ENCODE peak calls at places on chromosomes 2 and 18, in ten cellular contexts. One of them, this sample, is unnamed.

GRCh38 chr2:133266926-133267590 is 301.2 kb downstream of the NCKAP5 start:
- DNase-seq in OCI-LY7: no peak
- DNase-seq in A549: peak; percentile 51
- DNase-seq in tibial artery: no peak
- DNase-seq in lower lobe of right lung: no peak
- DNase-seq in dorsolateral prefrontal cortex: no peak
- DNase-seq in bronchial epithelial cell: no peak
- DNase-seq in foreskin fibroblast: no peak
- DNase-seq in AG09309: no peak
- DNase-seq in cardiac muscle cell: peak; percentile 3
- DNase-seq in this sample: no peak

GRCh38 chr2:9333591-9334171 is 89.6 kb downstream of the ITGB1BP1 start:
- DNase-seq in OCI-LY7: peak; percentile 51
- DNase-seq in tibial artery: peak; percentile 70
- DNase-seq in A549: peak; percentile 83
- DNase-seq in cardiac muscle cell: peak; percentile 77
- DNase-seq in bronchial epithelial cell: peak; percentile 83
- DNase-seq in AG09309: peak; percentile 59
- DNase-seq in foreskin fibroblast: peak; percentile 73
- DNase-seq in lower lobe of right lung: no peak
- DNase-seq in dorsolateral prefrontal cortex: peak; percentile 62
- DNase-seq in this sample: peak; percentile 90

GRCh38 chr2:112915300-112916144 is 4.6 kb downstream of the IL37 start:
- DNase-seq in OCI-LY7: no peak
- DNase-seq in dorsolateral prefrontal cortex: no peak
- DNase-seq in bronchial epithelial cell: no peak
- DNase-seq in cardiac muscle cell: no peak
- DNase-seq in A549: no peak
- DNase-seq in foreskin fibroblast: no peak
- DNase-seq in tibial artery: no peak
- DNase-seq in lower lobe of right lung: no peak
- DNase-seq in AG09309: no peak
- DNase-seq in this sample: no peak

GRCh38 chr18:48562075-48562474 is 23.2 kb downstream of the CTIF start:
- DNase-seq in A549: no peak
- DNase-seq in cardiac muscle cell: no peak
- DNase-seq in dorsolateral prefrontal cortex: no peak
- DNase-seq in OCI-LY7: no peak
- DNase-seq in foreskin fibroblast: no peak
- DNase-seq in tibial artery: no peak
- DNase-seq in AG09309: no peak
- DNase-seq in bronchial epithelial cell: no peak
- DNase-seq in lower lobe of right lung: no peak
- DNase-seq in this sample: no peak

GRCh38 chr2:101722878-101723277 is 25.4 kb downstream of the MAP4K4 start:
- DNase-seq in tibial artery: no peak
- DNase-seq in cardiac muscle cell: no peak
- DNase-seq in AG09309: no peak
- DNase-seq in foreskin fibroblast: no peak
- DNase-seq in OCI-LY7: no peak
- DNase-seq in lower lobe of right lung: no peak
- DNase-seq in dorsolateral prefrontal cortex: no peak
- DNase-seq in A549: no peak
- DNase-seq in bronchial epithelial cell: no peak
- DNase-seq in this sample: no peak

GRCh38 chr18:73520229-73520628 is 627.4 kb downstream of the FBXO15 start:
- DNase-seq in lower lobe of right lung: no peak
- DNase-seq in cardiac muscle cell: no peak
- DNase-seq in bronchial epithelial cell: no peak
- DNase-seq in AG09309: no peak
- DNase-seq in A549: peak; percentile 4
- DNase-seq in OCI-LY7: no peak
- DNase-seq in tibial artery: no peak
- DNase-seq in foreskin fibroblast: no peak
- DNase-seq in dorsolateral prefrontal cortex: no peak
- DNase-seq in this sample: peak; percentile 13

GRCh38 chr2:127661072-127661618 is 14.2 kb downstream of the LIMS2 start:
- DNase-seq in bronchial epithelial cell: no peak
- DNase-seq in cardiac muscle cell: peak; percentile 62
- DNase-seq in lower lobe of right lung: peak; percentile 18
- DNase-seq in foreskin fibroblast: no peak
- DNase-seq in OCI-LY7: no peak
- DNase-seq in dorsolateral prefrontal cortex: peak; percentile 68
- DNase-seq in A549: no peak
- DNase-seq in AG09309: no peak
- DNase-seq in tibial artery: no peak
- DNase-seq in this sample: no peak

GRCh38 chr2:86833315-86833714 is 28.4 kb downstream of the CD8B start:
- DNase-seq in A549: no peak
- DNase-seq in bronchial epithelial cell: no peak
- DNase-seq in foreskin fibroblast: no peak
- DNase-seq in OCI-LY7: no peak
- DNase-seq in AG09309: no peak
- DNase-seq in tibial artery: no peak
- DNase-seq in dorsolateral prefrontal cortex: no peak
- DNase-seq in lower lobe of right lung: no peak
- DNase-seq in cardiac muscle cell: no peak
- DNase-seq in this sample: no peak

GRCh38 chr18:79392226-79392625 is 3.5 kb upstream of the NFATC1 start:
- DNase-seq in tibial artery: no peak
- DNase-seq in OCI-LY7: no peak
- DNase-seq in cardiac muscle cell: no peak
- DNase-seq in lower lobe of right lung: no peak
- DNase-seq in foreskin fibroblast: no peak
- DNase-seq in AG09309: no peak
- DNase-seq in bronchial epithelial cell: no peak
- DNase-seq in A549: no peak
- DNase-seq in dorsolateral prefrontal cortex: peak; percentile 26
- DNase-seq in this sample: no peak

GRCh38 chr2:176612736-176613135 is 343.5 kb downstream of the MTX2 start:
- DNase-seq in OCI-LY7: no peak
- DNase-seq in A549: no peak
- DNase-seq in AG09309: no peak
- DNase-seq in dorsolateral prefrontal cortex: no peak
- DNase-seq in lower lobe of right lung: no peak
- DNase-seq in tibial artery: no peak
- DNase-seq in bronchial epithelial cell: peak; percentile 82
- DNase-seq in foreskin fibroblast: no peak
- DNase-seq in cardiac muscle cell: no peak
- DNase-seq in this sample: peak; percentile 72

DNA sequence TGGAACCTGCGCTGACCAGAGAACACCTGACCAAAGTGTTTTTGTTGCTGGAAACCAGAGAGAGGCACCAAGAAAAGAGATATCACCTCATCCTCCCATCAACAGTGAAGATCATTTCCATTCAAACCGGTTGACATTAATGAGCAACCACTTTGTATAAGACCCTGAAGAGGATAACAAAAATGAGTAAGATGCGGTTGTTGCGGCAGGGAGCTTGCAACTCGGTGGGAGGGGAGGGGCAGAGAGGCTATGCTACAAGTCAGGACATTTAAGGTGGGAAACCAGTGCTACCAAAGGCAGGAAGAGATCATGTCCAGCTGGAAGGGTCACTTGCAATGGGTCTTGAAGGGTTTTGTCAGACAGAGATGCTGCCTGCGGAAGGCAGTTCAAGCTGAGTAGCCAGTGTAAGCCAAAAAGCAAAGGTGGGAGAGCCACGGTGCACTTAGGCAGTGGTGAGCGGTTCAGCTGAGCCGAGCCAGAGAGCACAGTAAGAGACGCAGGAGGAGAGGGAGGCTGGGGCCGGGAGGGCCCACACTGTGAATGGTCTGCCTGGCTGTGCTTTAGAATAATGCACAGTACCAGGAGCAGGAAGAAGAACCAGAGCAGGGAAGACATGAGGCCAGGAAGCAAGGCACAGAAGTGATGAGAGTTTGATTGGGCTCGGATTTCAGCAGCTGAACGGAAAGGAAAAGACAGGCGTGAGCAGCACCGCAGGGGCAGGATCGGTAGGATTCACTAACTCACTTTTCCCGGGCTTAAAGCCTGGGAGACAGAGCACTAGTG is 24.4 kb upstream of the DTNB start:
- DNase-seq in tibial artery: no peak
- DNase-seq in OCI-LY7: no peak
- DNase-seq in cardiac muscle cell: peak; percentile 12
- DNase-seq in foreskin fibroblast: no peak
- DNase-seq in bronchial epithelial cell: no peak
- DNase-seq in dorsolateral prefrontal cortex: no peak
- DNase-seq in AG09309: no peak
- DNase-seq in A549: no peak
- DNase-seq in lower lobe of right lung: no peak
- DNase-seq in this sample: no peak
- H3K4me3 ChIP-seq in tibial artery: no peak overlapping the region
- H3K4me3 ChIP-seq in OCI-LY7: no peak overlapping the region
- H3K4me3 ChIP-seq in cardiac muscle cell: no peak overlapping the region
- H3K4me3 ChIP-seq in foreskin fibroblast: peak overlapping the region; percentile 13
- H3K4me3 ChIP-seq in bronchial epithelial cell: no peak overlapping the region
- H3K4me3 ChIP-seq in dorsolateral prefrontal cortex: no peak overlapping the region
- H3K4me3 ChIP-seq in AG09309: no peak overlapping the region
- H3K4me3 ChIP-seq in A549: no peak overlapping the region
- H3K4me3 ChIP-seq in lower lobe of right lung: no peak overlapping the region
- H3K4me3 ChIP-seq in this sample: no peak overlapping the region

GRCh38 chr2:134722728-134723127 is 3.9 kb upstream of the TMEM163 start:
- DNase-seq in cardiac muscle cell: no peak
- DNase-seq in lower lobe of right lung: no peak
- DNase-seq in bronchial epithelial cell: no peak
- DNase-seq in dorsolateral prefrontal cortex: no peak
- DNase-seq in AG09309: no peak
- DNase-seq in OCI-LY7: peak; percentile 20
- DNase-seq in A549: no peak
- DNase-seq in foreskin fibroblast: no peak
- DNase-seq in tibial artery: no peak
- DNase-seq in this sample: no peak
- TF ChIP-seq CTCF in cardiac muscle cell: no peak
- TF ChIP-seq CTCF in lower lobe of right lung: no peak
- TF ChIP-seq CTCF in bronchial epithelial cell: peak; percentile 12
- TF ChIP-seq CTCF in dorsolateral prefrontal cortex: no peak
- TF ChIP-seq CTCF in AG09309: peak; percentile 18
- TF ChIP-seq CTCF in OCI-LY7: peak; percentile 72
- TF ChIP-seq CTCF in A549: peak; percentile 20
- TF ChIP-seq CTCF in foreskin fibroblast: no peak
- TF ChIP-seq CTCF in tibial artery: no peak
- TF ChIP-seq CTCF in this sample: peak; percentile 14

GRCh38 chr2:241797441-241798080 is 11.4 kb upstream of the NEU4 start:
- DNase-seq in dorsolateral prefrontal cortex: peak; percentile 39
- DNase-seq in OCI-LY7: no peak
- DNase-seq in A549: no peak
- DNase-seq in AG09309: no peak
- DNase-seq in bronchial epithelial cell: no peak
- DNase-seq in tibial artery: peak; percentile 12
- DNase-seq in cardiac muscle cell: no peak
- DNase-seq in lower lobe of right lung: peak; percentile 33
- DNase-seq in foreskin fibroblast: no peak
- DNase-seq in this sample: no peak

GRCh38 chr2:241798081-241798630 is 10.8 kb upstream of the NEU4 start:
- DNase-seq in bronchial epithelial cell: no peak
- DNase-seq in lower lobe of right lung: peak; percentile 32
- DNase-seq in foreskin fibroblast: no peak
- DNase-seq in cardiac muscle cell: no peak
- DNase-seq in tibial artery: peak; percentile 18
- DNase-seq in OCI-LY7: no peak
- DNase-seq in A549: no peak
- DNase-seq in dorsolateral prefrontal cortex: peak; percentile 28
- DNase-seq in AG09309: no peak
- DNase-seq in this sample: no peak

GRCh38 chr2:241796610-241797138 is 12.3 kb upstream of the NEU4 start:
- DNase-seq in foreskin fibroblast: no peak
- DNase-seq in tibial artery: no peak
- DNase-seq in A549: no peak
- DNase-seq in dorsolateral prefrontal cortex: no peak
- DNase-seq in lower lobe of right lung: peak; percentile 41
- DNase-seq in OCI-LY7: no peak
- DNase-seq in cardiac muscle cell: no peak
- DNase-seq in bronchial epithelial cell: no peak
- DNase-seq in AG09309: no peak
- DNase-seq in this sample: no peak

GRCh38 chr2:241799522-241800197 is 9.3 kb upstream of the NEU4 start:
- DNase-seq in bronchial epithelial cell: no peak
- DNase-seq in dorsolateral prefrontal cortex: no peak
- DNase-seq in AG09309: no peak
- DNase-seq in tibial artery: no peak
- DNase-seq in OCI-LY7: no peak
- DNase-seq in foreskin fibroblast: no peak
- DNase-seq in lower lobe of right lung: peak; percentile 32
- DNase-seq in cardiac muscle cell: no peak
- DNase-seq in A549: no peak
- DNase-seq in this sample: no peak

GRCh38 chr2:241798631-241799521 is 10.1 kb upstream of the NEU4 start:
- DNase-seq in lower lobe of right lung: peak; percentile 35
- DNase-seq in bronchial epithelial cell: no peak
- DNase-seq in dorsolateral prefrontal cortex: peak; percentile 39
- DNase-seq in A549: no peak
- DNase-seq in foreskin fibroblast: no peak
- DNase-seq in OCI-LY7: no peak
- DNase-seq in tibial artery: peak; percentile 9
- DNase-seq in cardiac muscle cell: no peak
- DNase-seq in AG09309: no peak
- DNase-seq in this sample: no peak
- H3K4me3 ChIP-seq in lower lobe of right lung: no peak overlapping the region
- H3K4me3 ChIP-seq in bronchial epithelial cell: no peak overlapping the region
- H3K4me3 ChIP-seq in dorsolateral prefrontal cortex: no peak overlapping the region
- H3K4me3 ChIP-seq in A549: no peak overlapping the region
- H3K4me3 ChIP-seq in foreskin fibroblast: no peak overlapping the region
- H3K4me3 ChIP-seq in OCI-LY7: no peak overlapping the region
- H3K4me3 ChIP-seq in tibial artery: no peak overlapping the region
- H3K4me3 ChIP-seq in cardiac muscle cell: no peak overlapping the region
- H3K4me3 ChIP-seq in AG09309: no peak overlapping the region
- H3K4me3 ChIP-seq in this sample: no peak overlapping the region

GRCh38 chr18:76479351-76480238 is 15.4 kb downstream of the ZNF516 start:
- DNase-seq in dorsolateral prefrontal cortex: no peak
- DNase-seq in OCI-LY7: no peak
- DNase-seq in foreskin fibroblast: no peak
- DNase-seq in A549: no peak
- DNase-seq in AG09309: no peak
- DNase-seq in lower lobe of right lung: peak; percentile 54
- DNase-seq in tibial artery: no peak
- DNase-seq in bronchial epithelial cell: no peak
- DNase-seq in cardiac muscle cell: no peak
- DNase-seq in this sample: no peak

GRCh38 chr18:76474824-76475223 is 20.2 kb downstream of the ZNF516 start:
- DNase-seq in OCI-LY7: no peak
- DNase-seq in AG09309: no peak
- DNase-seq in foreskin fibroblast: no peak
- DNase-seq in bronchial epithelial cell: no peak
- DNase-seq in dorsolateral prefrontal cortex: no peak
- DNase-seq in A549: no peak
- DNase-seq in cardiac muscle cell: no peak
- DNase-seq in lower lobe of right lung: no peak
- DNase-seq in tibial artery: no peak
- DNase-seq in this sample: no peak

GRCh38 chr18:76472811-76473210 is 22.2 kb downstream of the ZNF516 start:
- DNase-seq in OCI-LY7: no peak
- DNase-seq in foreskin fibroblast: no peak
- DNase-seq in tibial artery: no peak
- DNase-seq in cardiac muscle cell: no peak
- DNase-seq in bronchial epithelial cell: no peak
- DNase-seq in AG09309: no peak
- DNase-seq in lower lobe of right lung: no peak
- DNase-seq in dorsolateral prefrontal cortex: no peak
- DNase-seq in A549: no peak
- DNase-seq in this sample: no peak

GRCh38 chr18:76476665-76477561 is 18.1 kb downstream of the ZNF516 start:
- DNase-seq in foreskin fibroblast: peak; percentile 86
- DNase-seq in dorsolateral prefrontal cortex: no peak
- DNase-seq in OCI-LY7: no peak
- DNase-seq in bronchial epithelial cell: peak; percentile 84
- DNase-seq in cardiac muscle cell: no peak
- DNase-seq in lower lobe of right lung: no peak
- DNase-seq in AG09309: peak; percentile 80
- DNase-seq in tibial artery: no peak
- DNase-seq in A549: peak; percentile 72
- DNase-seq in this sample: peak; percentile 46

GRCh38 chr18:76475450-76476203 is 19.4 kb downstream of the ZNF516 start:
- DNase-seq in cardiac muscle cell: no peak
- DNase-seq in A549: peak; percentile 36
- DNase-seq in foreskin fibroblast: no peak
- DNase-seq in lower lobe of right lung: no peak
- DNase-seq in tibial artery: no peak
- DNase-seq in OCI-LY7: no peak
- DNase-seq in bronchial epithelial cell: no peak
- DNase-seq in dorsolateral prefrontal cortex: no peak
- DNase-seq in AG09309: no peak
- DNase-seq in this sample: no peak
- TF ChIP-seq CTCF in cardiac muscle cell: no peak
- TF ChIP-seq CTCF in A549: peak; percentile 14
- TF ChIP-seq CTCF in foreskin fibroblast: peak; percentile 16
- TF ChIP-seq CTCF in lower lobe of right lung: peak; percentile 14
- TF ChIP-seq CTCF in tibial artery: no peak
- TF ChIP-seq CTCF in OCI-LY7: no peak
- TF ChIP-seq CTCF in bronchial epithelial cell: no peak
- TF ChIP-seq CTCF in dorsolateral prefrontal cortex: no peak
- TF ChIP-seq CTCF in AG09309: no peak
- TF ChIP-seq CTCF in this sample: peak; percentile 9